ENCODE peak calls at places on chromosomes 3 and 15, in nine cellular contexts. T is SHP77; B is H9; V is cardiac septum; N is HEK293T; D is activated effector memory CD4-positive, alpha-beta T cell treated with Interleukin-2 at 50 U/mL for 16 hours; A is A549; W is activated T-cell treated with anti-CD3 and anti-CD28 coated beads for 48 hours; K is anterior cingulate cortex. J is an unnamed sample.

GRCh38 chr3:150761831-150762661 is 923 bp downstream of the SIAH2 start:
- DNase-seq in A (peak), K (peak), B (peak), V (no peak), N (peak), T (peak), D (peak), W (no peak), J (peak)

GRCh38 chr15:75231836-75232235 is 26.3 kb upstream of the GOLGA6C start:
- DNase-seq in N (no peak), D (no peak), B (no peak), A (no peak), T (no peak), V (no peak), K (no peak), W (no peak), J (no peak)

GRCh38 chr15:94174399-94174802 is 57.0 kb upstream of the MCTP2 start:
- DNase-seq in V (no peak), W (no peak), N (no peak), K (no peak), D (no peak), A (no peak), T (no peak), B (no peak), J (peak)

GRCh38 chr3:187909871-187910270 is 164.6 kb upstream of the BCL6 start:
- DNase-seq in A (no peak), D (no peak), W (no peak), B (no peak), T (no peak), V (no peak), K (no peak), N (no peak), J (no peak)

GRCh38 chr3:126993436-126993835 is 10.5 kb downstream of the PLXNA1 start:
- DNase-seq in A (no peak), T (no peak), B (no peak), K (no peak), N (no peak), W (no peak), D (no peak), V (no peak), J (no peak)

GRCh38 chr3:125053304-125053699 is 2.5 kb downstream of the HEG1 start:
- DNase-seq in T (no peak), W (no peak), V (no peak), K (no peak), A (no peak), B (no peak), D (no peak), N (no peak), J (no peak)

GRCh38 chr3:71865727-71866126 is 80.8 kb upstream of the PROK2 start:
- DNase-seq in B (no peak), N (no peak), D (no peak), W (no peak), V (no peak), K (no peak), T (no peak), A (no peak), J (no peak)

GRCh38 chr15:61195116-61196002 is 33.7 kb downstream of the RORA start:
- DNase-seq in W (no peak), D (no peak), K (no peak), A (peak), V (no peak), T (peak), B (no peak), N (peak), J (peak)

GRCh38 chr3:124261301-124261700 is 269.4 kb upstream of the ROPN1 start:
- DNase-seq in T (no peak), W (no peak), A (no peak), D (no peak), B (no peak), K (no peak), N (no peak), V (no peak), J (no peak)

GRCh38 chr15:90828111-90828510 is 40.3 kb upstream of the FURIN start:
- DNase-seq in N (no peak), V (no peak), W (no peak), T (no peak), D (no peak), A (no peak), K (no peak), B (no peak), J (no peak)

GRCh38 chr15:69059170-69059943 is 44.9 kb downstream of the NOX5 start:
- DNase-seq in B (peak), W (peak), K (peak), N (peak), D (peak), A (peak), T (peak), V (peak), J (peak)

GRCh38 chr3:119222400-119222799 is 18.3 kb downstream of the B4GALT4 start:
- DNase-seq in D (no peak), N (no peak), A (no peak), W (no peak), V (no peak), K (no peak), T (no peak), B (no peak), J (no peak)

GRCh38 chr3:136343873-136344281 is 93.7 kb downstream of the PCCB start:
- DNase-seq in V (peak), N (no peak), D (no peak), K (peak), W (no peak), A (peak), B (no peak), T (peak), J (peak)

GRCh38 chr3:18415836-18416235 is 9.3 kb downstream of the SATB1 start:
- DNase-seq in V (no peak), N (no peak), K (no peak), D (no peak), W (no peak), T (no peak), A (no peak), B (no peak), J (no peak)

GRCh38 chr3:156518726-156519125 is 36.2 kb downstream of the SSR3 start:
- DNase-seq in T (no peak), D (no peak), K (no peak), A (no peak), N (no peak), W (no peak), B (no peak), V (no peak), J (no peak)

GRCh38 chr3:188542196-188542595 is 388.2 kb downstream of the LPP start:
- DNase-seq in B (no peak), V (no peak), A (no peak), D (no peak), K (no peak), T (peak), N (no peak), W (no peak), J (no peak)

GRCh38 chr3:49845694-49846093 is 10.7 kb downstream of the TRAIP start:
- DNase-seq in D (no peak), T (no peak), N (no peak), K (no peak), A (no peak), B (no peak), W (no peak), V (no peak), J (no peak)

GRCh38 chr3:149095487-149095886 is 9.2 kb upstream of the HLTF start:
- DNase-seq in T (no peak), A (no peak), N (no peak), D (no peak), K (no peak), B (no peak), W (no peak), V (no peak), J (no peak)

GRCh38 chr3:117893638-117894037 is 1141.0 kb downstream of the IGSF11 start:
- DNase-seq in T (peak), W (no peak), K (no peak), A (no peak), N (no peak), B (no peak), V (no peak), D (no peak), J (no peak)

GRCh38 chr3:151316267-151316991 is at the start of gene GPR87:
- DNase-seq in B (no peak), V (no peak), A (peak), D (no peak), W (no peak), K (no peak), N (no peak), T (no peak), J (no peak)

GRCh38 chr3:10432156-10432845 is 73.1 kb downstream of the ATP2B2 start:
- DNase-seq in V (no peak), N (no peak), K (no peak), D (no peak), A (no peak), W (no peak), B (no peak), T (no peak), J (no peak)

GRCh38 chr15:101065570-101066221 is 146.5 kb downstream of the LRRK1 start:
- DNase-seq in B (no peak), V (no peak), T (no peak), A (no peak), W (no peak), K (no peak), N (no peak), D (no peak), J (no peak)

GRCh38 chr3:30645077-30645476 is 38.7 kb downstream of the TGFBR2 start:
- DNase-seq in A (no peak), T (no peak), N (no peak), K (no peak), W (no peak), D (no peak), B (no peak), V (no peak), J (no peak)

GRCh38 chr3:50418845-50419244 is 59.5 kb upstream of the TMEM115 start:
- DNase-seq in V (no peak), K (no peak), A (no peak), B (no peak), T (no peak), N (no peak), W (no peak), D (no peak), J (peak)

GRCh38 chr3:159619341-159619885 is 369.2 kb upstream of the IL12A start:
- DNase-seq in D (no peak), N (peak), V (no peak), K (no peak), A (no peak), B (no peak), T (no peak), W (no peak), J (no peak)

GRCh38 chr3:65568497-65568896 is 470.2 kb downstream of the MAGI1 start:
- DNase-seq in B (no peak), D (no peak), W (no peak), K (no peak), V (no peak), T (no peak), N (no peak), A (no peak), J (no peak)

GRCh38 chr3:72270072-72270611 is 485.2 kb upstream of the PROK2 start:
- DNase-seq in W (no peak), K (no peak), N (peak), V (peak), T (no peak), A (peak), D (no peak), B (no peak), J (peak)

GRCh38 chr3:18103591-18103990 is 321.5 kb downstream of the SATB1 start:
- DNase-seq in V (no peak), D (no peak), T (no peak), N (no peak), W (no peak), A (no peak), B (no peak), K (no peak), J (no peak)

GRCh38 chr3:45630325-45630724 is 35.8 kb downstream of the LIMD1 start:
- DNase-seq in B (no peak), K (no peak), D (no peak), W (no peak), V (no peak), N (no peak), T (no peak), A (no peak), J (no peak)

GRCh38 chr3:134374791-134375541 is 719 bp upstream of the AMOTL2 start:
- DNase-seq in W (no peak), V (peak), D (no peak), N (no peak), T (no peak), K (no peak), A (peak), B (peak), J (peak)

GRCh38 chr15:48520376-48521155 is 124.9 kb downstream of the FBN1 start:
- DNase-seq in B (peak), N (no peak), T (peak), D (no peak), A (no peak), K (no peak), W (no peak), V (no peak), J (no peak)

GRCh38 chr3:186142556-186142955 is 33.7 kb upstream of the ETV5 start:
- DNase-seq in B (no peak), K (no peak), A (no peak), T (no peak), V (no peak), D (no peak), N (no peak), W (no peak), J (no peak)

GRCh38 chr3:112010631-112011030 is 11.9 kb downstream of the TAGLN3 start:
- DNase-seq in N (no peak), W (no peak), B (no peak), V (no peak), A (no peak), K (no peak), D (no peak), T (no peak), J (no peak)

GRCh38 chr3:125359700-125360099 is 15.4 kb downstream of the ZNF148 start:
- DNase-seq in K (no peak), T (peak), B (no peak), N (no peak), W (no peak), A (no peak), V (no peak), D (no peak), J (no peak)

GRCh38 chr3:182728248-182728647 is 65.1 kb upstream of the ATP11B start:
- DNase-seq in B (no peak), T (no peak), A (no peak), D (no peak), W (no peak), K (no peak), N (no peak), V (no peak), J (no peak)

GRCh38 chr15:85049805-85050204 is 68.1 kb downstream of the PDE8A start:
- DNase-seq in D (no peak), A (no peak), B (no peak), W (no peak), N (no peak), V (no peak), T (no peak), K (no peak), J (no peak)

GRCh38 chr3:113287111-113287817 is 75.9 kb downstream of the BOC start:
- DNase-seq in T (no peak), K (no peak), N (no peak), A (peak), V (no peak), B (no peak), D (no peak), W (no peak), J (no peak)